ENCODE peak calls at places on chromosomes 4 and X, in ten cellular contexts. Y, W, D, Z, R, F, I, V, H and S are unnamed samples.
A peak's percentile ranks its signal among the peaks of the same experiment; 100 is the strongest.

GRCh38 chr4:141926414-141926813 is 290.0 kb downstream of the IL15 start:
- DNase-seq in Y (no peak), W (no peak), D (no peak), Z (no peak), R (no peak), F (no peak), I (no peak), V (no peak), H (no peak), S (no peak)

GRCh38 chr4:11151500-11151899 is 277.2 kb downstream of the HS3ST1 start:
- DNase-seq in Y (no peak), W (no peak), D (no peak), Z (no peak), R (no peak), F (no peak), I (no peak), V (no peak), H (no peak), S (no peak)

GRCh38 chrX:15789979-15790765 is at the start of gene ZRSR2:
- DNase-seq in Y (peak; percentile 95), W (peak; percentile 63), D (peak; percentile 78), Z (peak; percentile 33), R (peak; percentile 83), F (peak; percentile 52), I (peak; percentile 83), V (peak; percentile 82), H (peak; percentile 75), S (peak; percentile 84)

GRCh38 chr4:151727365-151727764 is 33.4 kb downstream of the GATB start:
- DNase-seq in Y (no peak), W (no peak), D (peak; percentile 42), Z (no peak), R (no peak), F (no peak), I (no peak), V (no peak), H (no peak), S (no peak)

GRCh38 chrX:133413218-133413925 is 1.9 kb downstream of the GPC4 start:
- DNase-seq in Y (peak; percentile 69), W (no peak), D (no peak), Z (no peak), R (peak; percentile 15), F (no peak), I (no peak), V (no peak), H (no peak), S (peak; percentile 15)

GRCh38 chrX:23344208-23344903 is 9.7 kb downstream of the PTCHD1 start:
- DNase-seq in Y (no peak), W (no peak), D (no peak), Z (no peak), R (no peak), F (no peak), I (no peak), V (no peak), H (no peak), S (no peak)

GRCh38 chr4:4559596-4559995 is 17.7 kb upstream of the STX18 start:
- DNase-seq in Y (no peak), W (no peak), D (peak; percentile 45), Z (no peak), R (no peak), F (no peak), I (no peak), V (no peak), H (no peak), S (no peak)

GRCh38 chr4:15751155-15751554 is 27.0 kb upstream of the CD38 start:
- DNase-seq in Y (no peak), W (no peak), D (no peak), Z (no peak), R (no peak), F (no peak), I (no peak), V (no peak), H (no peak), S (no peak)

GRCh38 chr4:108834787-108835384 is 72.0 kb upstream of the ETNPPL start:
- DNase-seq in Y (no peak), W (no peak), D (peak; percentile 74), Z (peak; percentile 4), R (no peak), F (no peak), I (no peak), V (no peak), H (no peak), S (no peak)

GRCh38 chr4:9904976-9905587 is 116.2 kb downstream of the SLC2A9 start:
- DNase-seq in Y (no peak), W (no peak), D (peak; percentile 1), Z (no peak), R (no peak), F (no peak), I (no peak), V (no peak), H (no peak), S (peak; percentile 10)

GRCh38 chrX:3346436-3347329 is at the start of gene MXRA5:
- DNase-seq in Y (peak; percentile 51), W (no peak), D (peak; percentile 11), Z (no peak), R (peak; percentile 69), F (no peak), I (peak; percentile 40), V (no peak), H (peak; percentile 17), S (peak; percentile 85)

GRCh38 chr4:169024762-169025161 is 14.7 kb upstream of the CBR4 start:
- DNase-seq in Y (no peak), W (peak; percentile 24), D (peak; percentile 59), Z (peak; percentile 15), R (no peak), F (no peak), I (no peak), V (no peak), H (peak; percentile 26), S (no peak)

GRCh38 chrX:149630681-149631292 is 805 bp downstream of the TMEM185A start:
- DNase-seq in Y (no peak), W (no peak), D (peak; percentile 55), Z (no peak), R (peak; percentile 19), F (peak; percentile 9), I (peak; percentile 25), V (no peak), H (no peak), S (peak; percentile 8)

GRCh38 chr4:158094413-158095110 is 78.3 kb downstream of the GASK1B start:
- DNase-seq in Y (no peak), W (no peak), D (peak; percentile 71), Z (peak; percentile 96), R (no peak), F (no peak), I (peak; percentile 65), V (no peak), H (no peak), S (no peak)

GRCh38 chr4:6349896-6350295 is 80.2 kb downstream of the WFS1 start:
- DNase-seq in Y (no peak), W (no peak), D (peak; percentile 10), Z (no peak), R (no peak), F (no peak), I (no peak), V (no peak), H (no peak), S (no peak)

GRCh38 chr4:6354119-6354518 is 84.5 kb downstream of the WFS1 start:
- DNase-seq in Y (no peak), W (no peak), D (no peak), Z (no peak), R (no peak), F (no peak), I (no peak), V (no peak), H (no peak), S (no peak)

GRCh38 chr4:6351246-6352000 is 81.8 kb downstream of the WFS1 start:
- DNase-seq in Y (no peak), W (no peak), D (no peak), Z (no peak), R (no peak), F (no peak), I (no peak), V (no peak), H (no peak), S (no peak)

GRCh38 chr4:6350646-6351045 is 81.0 kb downstream of the WFS1 start:
- DNase-seq in Y (no peak), W (no peak), D (no peak), Z (no peak), R (no peak), F (no peak), I (no peak), V (no peak), H (no peak), S (no peak)

GRCh38 chr4:6352031-6352763 is 82.5 kb downstream of the WFS1 start:
- DNase-seq in Y (no peak), W (no peak), D (no peak), Z (no peak), R (no peak), F (no peak), I (no peak), V (no peak), H (no peak), S (no peak)
- H3K4me1 ChIP-seq in Y (no peaks in the 10 kb centered on the region), W (no peaks in the 10 kb centered on the region), D (no peaks in the 10 kb centered on the region), Z (no peaks in the 10 kb centered on the region), R (no peaks in the 10 kb centered on the region), F (no peaks in the 10 kb centered on the region), I (no peaks in the 10 kb centered on the region), V (no peaks in the 10 kb centered on the region), H (no peaks in the 10 kb centered on the region), S (no peaks in the 10 kb centered on the region)

DNA sequence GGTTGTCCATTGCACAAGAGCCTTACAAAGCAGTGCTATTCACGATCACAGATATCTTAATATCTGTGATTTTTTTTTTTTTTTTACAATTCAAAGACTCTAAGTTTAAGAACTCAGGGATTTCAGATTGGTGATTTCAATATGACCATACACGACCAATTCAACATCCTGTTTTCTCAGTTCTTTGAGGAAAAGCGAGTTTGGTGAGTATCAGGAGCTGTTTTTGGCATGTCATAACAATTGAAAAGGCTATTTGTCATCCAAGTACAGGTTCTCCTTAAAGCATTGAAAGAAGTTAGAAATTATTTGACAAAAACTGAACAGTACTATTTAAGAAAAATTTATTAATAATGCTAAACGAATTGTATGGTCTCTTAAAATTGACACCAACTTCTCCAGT is 9.1 kb upstream of the ARHGEF6 start:
- DNase-seq in Y (no peak), W (no peak), D (no peak), Z (no peak), R (no peak), F (no peak), I (no peak), V (no peak), H (no peak), S (no peak)
- TF ChIP-seq CTCF in Y (no peak), W (no peak), D (no peak), Z (no peak), R (no peak), F (no peak), I (no peak), V (no peak), H (no peak), S (no peak)

GRCh38 chr4:51995647-51996046 is 24.5 kb downstream of the LRRC66 start:
- DNase-seq in Y (no peak), W (no peak), D (no peak), Z (no peak), R (no peak), F (no peak), I (no peak), V (no peak), H (no peak), S (no peak)
- TF ChIP-seq POLR2A in Y (no peak), W (no peak), D (no peak), Z (no peak), R (no peak), F (no peak), I (no peak), V (no peak), H (no peak), S (no peak)

DNA sequence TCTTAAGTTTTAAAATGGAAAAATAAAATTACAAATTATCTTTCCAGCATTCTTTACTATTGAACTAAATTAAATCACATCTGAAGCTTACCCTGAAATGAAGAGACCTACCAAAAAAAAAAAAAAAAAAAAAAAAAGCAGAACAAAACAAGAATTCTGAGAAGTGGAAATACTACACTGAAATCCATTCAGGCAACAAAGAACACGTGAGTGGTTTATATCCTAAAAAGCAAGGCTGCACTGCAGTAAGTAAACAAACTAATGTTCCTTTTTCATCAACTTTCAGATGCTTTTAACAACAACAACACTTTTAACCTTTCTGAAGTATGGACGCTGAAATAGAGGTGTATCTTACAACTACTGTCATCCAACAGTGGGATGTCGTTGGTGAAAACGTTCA is 7.5 kb downstream of the FRYL start:
- DNase-seq in Y (no peak), W (no peak), D (no peak), Z (no peak), R (no peak), F (no peak), I (no peak), V (no peak), H (no peak), S (no peak)
- H3K4me1 ChIP-seq in Y (peaks cover 43% of the 10 kb centered on the region), W (no peaks in the 10 kb centered on the region), D (peaks cover 8% of the 10 kb centered on the region), Z (peaks cover 26% of the 10 kb centered on the region), R (peaks cover 26% of the 10 kb centered on the region), F (peaks cover 67% of the 10 kb centered on the region), I (peaks cover 27% of the 10 kb centered on the region), V (peaks cover 19% of the 10 kb centered on the region), H (no peaks in the 10 kb centered on the region), S (peaks cover 20% of the 10 kb centered on the region)